ENCODE peak calls at places on chromosomes 7 and 10, in four cellular contexts. X is psoas muscle, Z is mucosa of descending colon, T is A549. K is an unnamed sample.

GRCh38 chr10:83932245-83932644 is 207.1 kb upstream of the GHITM start:
- DNase-seq in X (no peak), T (no peak), Z (no peak), K (no peak)

GRCh38 chr7:105319578-105319977 is 69.1 kb downstream of the SRPK2 start:
- DNase-seq in X (no peak), T (no peak), Z (no peak), K (no peak)

GRCh38 chr10:29873941-29874340 is 185.4 kb downstream of the JCAD start:
- DNase-seq in X (no peak), Z (no peak), T (no peak), K (no peak)

GRCh38 chr7:139950881-139951525 is 111.7 kb downstream of the PARP12 start:
- DNase-seq in Z (no peak), T (peak; percentile 49), X (no peak), K (no peak)

GRCh38 chr7:157496426-157497275 is 159.8 kb downstream of the DNAJB6 start:
- DNase-seq in X (no peak), Z (no peak), T (no peak), K (no peak)

GRCh38 chr10:124138195-124138882 is 44.9 kb upstream of the CHST15 start:
- DNase-seq in Z (no peak), T (no peak), X (no peak), K (no peak)

GRCh38 chr7:155824195-155824915 is 12.1 kb upstream of the SHH start:
- DNase-seq in X (no peak), T (no peak), Z (peak; percentile 93), K (no peak)

GRCh38 chr7:15832996-15833395 is 146.5 kb upstream of the MEOX2 start:
- DNase-seq in Z (peak; percentile 78), X (no peak), T (no peak), K (no peak)

GRCh38 chr7:11170160-11170559 is 196.5 kb downstream of the PHF14 start:
- DNase-seq in T (no peak), X (no peak), Z (no peak), K (no peak)

GRCh38 chr7:105097619-105098018 is 83.6 kb downstream of the KMT2E start:
- DNase-seq in Z (no peak), T (peak; percentile 33), X (no peak), K (no peak)

GRCh38 chr7:92778972-92779371 is 57.4 kb downstream of the CDK6 start:
- DNase-seq in X (peak; percentile 23), Z (peak; percentile 61), T (peak; percentile 66), K (no peak)

GRCh38 chr10:78505657-78506056 is 472.0 kb downstream of the RPS24 start:
- DNase-seq in X (no peak), T (no peak), Z (no peak), K (no peak)

GRCh38 chr7:2224934-2225333 is 7.8 kb downstream of the MAD1L1 start:
- DNase-seq in T (no peak), X (no peak), Z (no peak), K (no peak)

GRCh38 chr10:113463777-113464176 is 89.1 kb upstream of the HABP2 start:
- DNase-seq in X (no peak), Z (no peak), T (no peak), K (no peak)

GRCh38 chr10:11150876-11151275 is 133.2 kb downstream of the CELF2 start:
- DNase-seq in T (no peak), X (no peak), Z (no peak), K (no peak)
- H3K4me3 ChIP-seq in T (no peak overlapping the region), X (no peak overlapping the region), Z (no peak overlapping the region), K (peak overlapping the region; percentile 33)

GRCh38 chr10:117536359-117536861 is 6.1 kb upstream of the EMX2 start:
- DNase-seq in X (no peak), T (no peak), Z (no peak), K (no peak)
- H3K4me3 ChIP-seq in X (no peak overlapping the region), T (no peak overlapping the region), Z (no peak overlapping the region), K (no peak overlapping the region)

DNA sequence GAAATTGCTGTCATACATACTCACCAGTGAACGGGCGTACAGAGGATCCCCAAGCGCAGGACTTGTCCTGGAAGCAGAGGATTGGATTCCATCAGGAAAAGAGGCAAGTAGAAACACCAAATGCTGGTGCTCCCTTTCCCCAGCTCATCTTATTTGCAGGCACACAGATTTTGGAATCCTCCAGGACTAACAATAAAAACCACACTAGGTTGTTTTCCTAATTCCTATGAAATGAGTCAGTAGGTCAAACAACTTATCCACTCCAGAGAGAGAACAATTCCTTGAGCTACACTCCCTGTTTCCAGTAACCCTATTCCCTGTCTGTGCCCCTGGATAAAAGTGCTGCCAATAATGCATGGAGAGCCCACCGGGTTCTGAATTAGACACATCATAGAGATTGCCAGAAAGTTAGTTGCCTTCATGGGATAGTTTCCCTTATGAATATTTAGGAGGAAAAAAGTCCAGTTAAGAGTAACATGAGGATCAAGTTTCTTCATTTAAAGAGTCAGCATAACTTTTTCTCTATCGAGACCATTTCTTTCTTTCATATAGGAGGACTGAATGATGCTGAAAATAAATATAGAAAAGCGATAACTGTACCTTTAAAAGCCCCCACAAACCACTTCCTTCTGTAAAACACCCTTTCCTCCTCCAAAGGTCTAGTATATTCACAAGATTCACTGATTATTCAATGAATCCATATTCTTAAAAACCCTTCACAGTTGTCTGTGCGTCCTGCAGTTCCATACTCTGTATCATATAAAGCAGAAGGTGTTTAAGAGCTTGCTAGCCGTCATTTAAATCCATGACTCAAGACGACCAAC is 178.3 kb upstream of the KLF14 start:
- DNase-seq in X (no peak), Z (peak; percentile 32), T (peak; percentile 66), K (peak; percentile 45)
- H3K4me3 ChIP-seq in X (peak overlapping the region; percentile 70), Z (peak overlapping the region; percentile 25), T (peak overlapping the region; percentile 62), K (peak overlapping the region; percentile 73)

GRCh38 chr10:26468291-26468690 is 30.1 kb downstream of the APBB1IP start:
- DNase-seq in T (peak; percentile 35), X (no peak), Z (no peak), K (no peak)
- H3K4me3 ChIP-seq in T (no peak overlapping the region), X (no peak overlapping the region), Z (no peak overlapping the region), K (peak overlapping the region; percentile 29)

GRCh38 chr10:129968937-129969527 is 5.0 kb upstream of the EBF3 start:
- DNase-seq in Z (peak; percentile 60), T (peak; percentile 56), X (peak; percentile 56), K (no peak)
- H3K4me3 ChIP-seq in Z (no peak overlapping the region), T (no peak overlapping the region), X (peak overlapping the region; percentile 68), K (no peak overlapping the region)

GRCh38 chr7:88322151-88322550 is 15.5 kb upstream of the STEAP4 start:
- DNase-seq in T (no peak), X (no peak), Z (no peak), K (no peak)
- H3K4me3 ChIP-seq in T (no peak overlapping the region), X (no peak overlapping the region), Z (no peak overlapping the region), K (no peak overlapping the region)

GRCh38 chr10:62075414-62075813 is 173.9 kb downstream of the ARID5B start:
- DNase-seq in T (no peak), X (no peak), Z (no peak), K (no peak)

GRCh38 chr10:62079885-62080559 is 178.5 kb downstream of the ARID5B start:
- DNase-seq in T (no peak), Z (no peak), X (no peak), K (no peak)

GRCh38 chr10:62076872-62077271 is 175.4 kb downstream of the ARID5B start:
- DNase-seq in Z (no peak), T (peak; percentile 79), X (no peak), K (no peak)

GRCh38 chr10:62075912-62076311 is 174.4 kb downstream of the ARID5B start:
- DNase-seq in T (no peak), Z (no peak), X (no peak), K (no peak)

GRCh38 chr10:62077330-62078015 is 176.0 kb downstream of the ARID5B start:
- DNase-seq in X (no peak), T (no peak), Z (no peak), K (no peak)
- H3K4me3 ChIP-seq in X (no peak overlapping the region), T (no peak overlapping the region), Z (no peak overlapping the region), K (no peak overlapping the region)

GRCh38 chr7:130912910-130913720 is 179.1 kb upstream of the KLF14 start:
- DNase-seq in T (peak; percentile 91), X (peak; percentile 82), Z (peak; percentile 73), K (peak; percentile 85)

GRCh38 chr7:130908345-130909160 is 174.5 kb upstream of the KLF14 start:
- DNase-seq in Z (no peak), X (no peak), T (no peak), K (no peak)

GRCh38 chr7:130909881-130910672 is 176.1 kb upstream of the KLF14 start:
- DNase-seq in X (no peak), Z (no peak), T (no peak), K (no peak)

GRCh38 chr7:130909161-130909836 is 175.3 kb upstream of the KLF14 start:
- DNase-seq in Z (no peak), T (no peak), X (no peak), K (no peak)

DNA sequence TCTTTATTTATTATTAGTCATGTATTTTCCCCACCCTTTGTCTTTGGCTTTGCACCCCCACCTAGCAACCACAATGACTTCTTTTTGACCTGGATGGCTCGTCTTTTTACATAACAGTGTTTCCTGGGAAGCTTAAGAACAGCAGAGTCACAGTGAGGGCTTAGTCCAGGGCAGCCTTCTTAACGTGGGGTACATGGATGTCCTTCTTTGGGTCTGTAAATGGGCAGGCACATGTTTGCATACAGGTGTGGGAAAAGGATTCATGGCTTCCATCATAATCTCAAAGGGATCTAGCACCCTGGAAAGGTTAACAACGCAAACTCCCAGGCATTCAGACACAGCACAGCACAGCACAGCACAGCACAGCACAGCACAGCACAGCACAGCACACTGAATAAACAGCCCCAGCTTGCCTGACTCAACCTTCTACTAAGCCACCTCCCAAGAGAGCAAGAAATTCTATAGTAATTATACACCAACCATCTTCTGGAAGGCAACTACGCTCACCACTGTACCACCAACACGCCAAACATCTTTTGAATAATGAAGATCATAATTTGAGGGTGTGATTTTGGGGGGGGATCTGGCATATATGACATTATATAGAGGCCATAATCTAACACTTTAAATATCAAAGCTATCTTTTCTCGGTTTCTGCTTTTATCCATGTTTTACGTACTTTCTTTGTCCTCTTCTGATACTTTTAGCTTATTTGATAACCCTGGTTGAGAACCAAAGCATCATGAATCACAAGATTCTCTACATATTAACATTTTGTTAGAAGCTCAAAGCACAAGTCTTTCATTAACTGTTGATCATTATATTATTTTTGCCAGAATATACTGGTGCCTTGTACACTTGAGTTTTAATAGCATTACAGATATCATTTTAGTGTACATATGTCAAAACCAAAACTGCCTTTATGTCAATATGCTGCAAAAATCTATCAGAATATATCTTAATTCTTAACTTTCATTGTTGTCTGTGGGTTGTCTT is 177.2 kb upstream of the KLF14 start:
- DNase-seq in X (no peak), T (peak; percentile 72), Z (no peak), K (no peak)
- H3K4me3 ChIP-seq in X (peak overlapping the region; percentile 70), T (peak overlapping the region; percentile 62), Z (peak overlapping the region; percentile 25), K (no peak overlapping the region)

GRCh38 chr10:109993551-109993950 is 14.2 kb upstream of the ADD3 start:
- DNase-seq in Z (no peak), T (no peak), X (no peak), K (no peak)

GRCh38 chr10:109995178-109995577 is 12.6 kb upstream of the ADD3 start:
- DNase-seq in T (no peak), X (no peak), Z (no peak), K (no peak)

GRCh38 chr10:109994711-109995110 is 13.1 kb upstream of the ADD3 start:
- DNase-seq in Z (no peak), X (no peak), T (no peak), K (no peak)

GRCh38 chr10:109996225-109996624 is 11.6 kb upstream of the ADD3 start:
- DNase-seq in X (no peak), T (no peak), Z (no peak), K (no peak)

DNA sequence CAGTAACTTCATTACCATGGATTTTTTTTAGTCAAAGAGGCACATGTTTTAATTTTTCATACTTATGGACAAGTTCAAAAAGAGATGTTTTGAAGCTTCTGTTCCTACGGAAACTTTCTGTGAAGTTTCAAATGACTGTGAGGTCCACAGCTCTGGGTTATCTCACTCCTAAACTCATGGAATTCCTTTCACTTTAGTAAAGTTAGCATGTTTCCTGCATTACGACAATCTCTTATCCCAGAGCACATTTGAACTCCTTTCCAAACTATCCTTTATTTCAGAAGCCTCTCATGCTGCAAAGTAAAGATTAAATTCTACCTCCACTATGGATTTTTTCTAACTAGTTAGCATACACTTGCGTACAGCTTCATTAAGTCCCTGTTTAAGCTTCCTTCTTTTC is 15.3 kb upstream of the ADD3 start:
- DNase-seq in T (no peak), Z (no peak), X (no peak), K (no peak)
- H3K4me3 ChIP-seq in T (no peak overlapping the region), Z (no peak overlapping the region), X (no peak overlapping the region), K (no peak overlapping the region)